ENCODE peak calls at places on chromosomes 1 and 21, in four cellular contexts. X is MM.1S, H is PC-3, J is PC-9. V is an unnamed sample. For H3K9me2, the result is how much of the 10 kb centered on the place peaks cover.

GRCh38 chr1:29062157-29062942 is 61.4 kb downstream of the TMEM200B start:
- DNase-seq in X (no peak), H (no peak), J (no peak), V (no peak)

GRCh38 chr1:61580417-61580816 is 144.5 kb downstream of the TM2D1 start:
- DNase-seq in X (no peak), H (no peak), J (no peak), V (no peak)

GRCh38 chr1:17554966-17555365 is 15.5 kb downstream of the ARHGEF10L start:
- DNase-seq in X (no peak), H (no peak), J (no peak), V (no peak)

GRCh38 chr1:23118957-23119792 is 49.5 kb downstream of the LUZP1 start:
- DNase-seq in X (peak), H (no peak), J (no peak), V (no peak)

GRCh38 chr1:201704439-201704792 is 124.5 kb upstream of the IPO9 start:
- DNase-seq in X (no peak), H (no peak), J (no peak), V (no peak)

GRCh38 chr1:156565519-156565918 is 6.8 kb downstream of the IQGAP3 start:
- DNase-seq in X (no peak), H (no peak), J (no peak), V (no peak)

GRCh38 chr21:45791562-45792418 is 148.3 kb downstream of the PCBP3 start:
- DNase-seq in X (no peak), H (no peak), J (no peak), V (no peak)

GRCh38 chr1:228989992-228990827 is 254.9 kb downstream of the RHOU start:
- DNase-seq in X (no peak), H (no peak), J (no peak), V (no peak)

GRCh38 chr1:17122449-17123194 is 3.4 kb upstream of the PADI2 start:
- DNase-seq in X (no peak), H (no peak), J (no peak), V (no peak)

GRCh38 chr1:109789771-109790170 is 26.0 kb upstream of the EPS8L3 start:
- DNase-seq in X (no peak), H (no peak), J (no peak), V (no peak)

GRCh38 chr1:64497484-64497883 is 27.6 kb downstream of the CACHD1 start:
- DNase-seq in X (no peak), H (no peak), J (no peak), V (no peak)

GRCh38 chr1:114043046-114043445 is 63.8 kb downstream of the OLFML3 start:
- DNase-seq in X (no peak), H (no peak), J (no peak), V (no peak)
- H3K9me2 ChIP-seq in X (under half), H (under half), J (under half), V (under half)

DNA sequence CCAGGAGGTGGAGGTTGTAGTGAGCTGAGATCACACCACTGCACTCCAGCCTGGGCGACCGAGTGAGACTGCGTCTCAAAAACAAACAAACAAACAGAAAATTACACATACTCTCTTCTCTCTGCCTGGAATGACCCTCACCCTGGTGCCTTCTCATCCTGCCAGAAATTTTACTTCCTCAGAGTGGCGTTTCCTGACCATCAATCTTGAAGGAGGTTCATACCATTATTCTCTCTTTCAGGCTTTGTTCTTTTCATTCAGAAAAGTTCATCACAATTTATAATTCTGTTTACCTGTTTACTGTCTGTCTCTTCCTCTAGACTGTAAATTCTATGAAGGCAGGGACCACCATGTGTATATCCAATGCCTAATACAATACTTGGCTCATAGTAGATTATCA is 79.3 kb downstream of the RPS6KA1 start:
- DNase-seq in X (no peak), H (no peak), J (no peak), V (peak)
- H3K9me2 ChIP-seq in X (under half), H (under half), J (under half), V (under half)

GRCh38 chr1:100506221-100506620 is 31.7 kb upstream of the GPR88 start:
- DNase-seq in X (no peak), H (no peak), J (no peak), V (no peak)
- H3K9me2 ChIP-seq in X (under half), H (under half), J (under half), V (under half)

GRCh38 chr1:36822648-36823047 is 211.7 kb downstream of the GRIK3 start:
- DNase-seq in X (no peak), H (no peak), J (no peak), V (no peak)
- H3K9me2 ChIP-seq in X (under half), H (under half), J (under half), V (under half)

GRCh38 chr1:181607524-181607923 is 124.2 kb downstream of the CACNA1E start:
- DNase-seq in X (no peak), H (no peak), J (no peak), V (no peak)
- H3K9me2 ChIP-seq in X (under half), H (under half), J (under half), V (under half)

V was measured in OCI-LY7.